ENCODE peak calls at places on chromosomes 11 and 22, in six cellular contexts. Y, T, N, E, W and G are unnamed samples.

GRCh38 chr11:120182790-120183491 is 27.9 kb upstream of the OAF start:
- DNase-seq in N (no peak), E (no peak), T (no peak), W (peak; percentile 52), Y (no peak), G (peak; percentile 62)

GRCh38 chr22:31093090-31093850 is 12.2 kb downstream of the SMTN start:
- DNase-seq in T (peak; percentile 81), N (no peak), W (peak; percentile 81), E (no peak), Y (no peak), G (no peak)

GRCh38 chr11:64971421-64972233 is at the start of gene MAJIN:
- DNase-seq in N (no peak), E (peak; percentile 89), Y (no peak), W (peak; percentile 95), T (peak; percentile 97), G (no peak)

GRCh38 chr22:44664149-44664548 is 37.9 kb upstream of the PRR5 start:
- DNase-seq in Y (no peak), E (peak; percentile 57), W (peak; percentile 64), N (no peak), T (peak; percentile 73), G (no peak)

GRCh38 chr11:62504158-62504973 is 42.2 kb downstream of the AHNAK start:
- DNase-seq in N (no peak), T (no peak), E (no peak), W (no peak), Y (no peak), G (no peak)

GRCh38 chr11:67436459-67437081 is 912 bp downstream of the PTPRCAP start:
- DNase-seq in T (peak; percentile 89), Y (peak; percentile 32), N (no peak), E (peak; percentile 87), W (no peak), G (no peak)

GRCh38 chr22:30890689-30891442 is 77.7 kb downstream of the MORC2 start:
- DNase-seq in W (no peak), Y (peak; percentile 3), E (peak; percentile 40), N (no peak), T (peak; percentile 94), G (peak; percentile 65)

GRCh38 chr11:119874660-119875238 is 145.7 kb upstream of the NECTIN1 start:
- DNase-seq in T (no peak), N (no peak), Y (no peak), E (no peak), W (no peak), G (no peak)

GRCh38 chr11:17014321-17014773 is at the start of gene PLEKHA7:
- DNase-seq in E (no peak), N (no peak), W (no peak), T (peak; percentile 92), Y (no peak), G (peak; percentile 72)

GRCh38 chr22:38214248-38215056 is 12.7 kb downstream of the MAFF start:
- DNase-seq in N (peak; percentile 43), T (peak; percentile 95), Y (no peak), W (peak; percentile 77), E (peak; percentile 61), G (peak; percentile 84)

GRCh38 chr11:17649696-17650600 is 69.4 kb upstream of the MYOD1 start:
- DNase-seq in Y (peak; percentile 71), E (no peak), T (peak; percentile 81), W (no peak), N (no peak), G (no peak)

GRCh38 chr22:29030016-29030617 is 31.5 kb downstream of the C22orf31 start:
- DNase-seq in N (no peak), W (no peak), T (no peak), Y (peak; percentile 79), E (peak; percentile 11), G (no peak)

GRCh38 chr11:65410936-65411680 is 11.5 kb upstream of the NEAT1 start:
- DNase-seq in E (no peak), Y (no peak), T (peak; percentile 38), N (no peak), W (no peak), G (no peak)

GRCh38 chr22:24380220-24381218 is 46.9 kb upstream of the ADORA2A start:
- DNase-seq in Y (no peak), E (no peak), T (no peak), N (no peak), W (no peak), G (no peak)

GRCh38 chr11:75380716-75381420 is 18.4 kb upstream of the RPS3 start:
- DNase-seq in E (no peak), N (no peak), Y (no peak), T (no peak), W (no peak), G (no peak)

GRCh38 chr22:39985383-39986045 is 9.2 kb upstream of the FAM83F start:
- DNase-seq in Y (no peak), T (peak; percentile 47), N (no peak), E (peak; percentile 26), W (no peak), G (no peak)

GRCh38 chr22:37331034-37331428 is 48.7 kb downstream of the CYTH4 start:
- DNase-seq in W (no peak), N (no peak), T (peak; percentile 99), E (no peak), Y (peak; percentile 42), G (no peak)

GRCh38 chr11:13668957-13669521 is 571 bp downstream of the FAR1 start:
- DNase-seq in W (peak; percentile 49), E (peak; percentile 52), Y (peak; percentile 57), N (peak; percentile 47), T (peak; percentile 70), G (no peak)

GRCh38 chr11:69498614-69499175 is 17.2 kb downstream of the LINC01488 start:
- DNase-seq in Y (no peak), W (no peak), N (peak; percentile 5), T (peak; percentile 63), E (no peak), G (no peak)

GRCh38 chr22:49863936-49864335 is 10.3 kb downstream of the ZBED4 start:
- DNase-seq in Y (no peak), W (no peak), N (no peak), T (no peak), E (no peak), G (no peak)